ENCODE peak calls at places on chromosomes 3 and 15, in five cellular contexts. A, Y, E, V and L are unnamed samples.

GRCh38 chr3:155611456-155611855 is 133.4 kb downstream of the PLCH1 start:
- DNase-seq in E (no peak), Y (no peak), V (no peak), A (no peak), L (no peak)

GRCh38 chr3:168512802-168513201 is 417.1 kb upstream of the GOLIM4 start:
- DNase-seq in E (no peak), V (no peak), A (no peak), Y (no peak), L (no peak)

GRCh38 chr3:152405915-152406802 is 137.4 kb downstream of the MBNL1 start:
- DNase-seq in V (no peak), Y (no peak), A (no peak), E (peak; percentile 42), L (no peak)

GRCh38 chr15:88917764-88918163 is 4.6 kb upstream of the MFGE8 start:
- DNase-seq in E (no peak), V (no peak), Y (no peak), A (no peak), L (no peak)

GRCh38 chr3:775178-775885 is 317.5 kb upstream of the CNTN6 start:
- DNase-seq in E (no peak), V (no peak), A (no peak), Y (no peak), L (no peak)

GRCh38 chr3:52289747-52290595 is 2.3 kb downstream of the GLYCTK start:
- DNase-seq in E (no peak), Y (no peak), A (no peak), V (peak; percentile 40), L (no peak)

GRCh38 chr3:81931265-81931664 is 169.8 kb upstream of the GBE1 start:
- DNase-seq in V (no peak), A (no peak), E (no peak), Y (no peak), L (no peak)

GRCh38 chr3:7813412-7813811 is 688.2 kb upstream of the LMCD1 start:
- DNase-seq in E (no peak), V (no peak), A (no peak), Y (no peak), L (no peak)

GRCh38 chr3:171458857-171459129 is 1.4 kb downstream of the TNIK start:
- DNase-seq in E (no peak), A (no peak), Y (no peak), V (no peak), L (no peak)

GRCh38 chr15:45573961-45574629 is 13.1 kb upstream of the BLOC1S6 start:
- DNase-seq in Y (no peak), A (no peak), E (no peak), V (no peak), L (no peak)

GRCh38 chr3:168457973-168458539 is 362.3 kb upstream of the GOLIM4 start:
- DNase-seq in V (no peak), Y (no peak), E (no peak), A (no peak), L (no peak)

GRCh38 chr15:80233511-80234080 is 18.4 kb downstream of the CTXND1 start:
- DNase-seq in V (no peak), E (no peak), A (no peak), Y (no peak), L (no peak)

GRCh38 chr3:72487078-72487765 is 361.0 kb downstream of the SHQ1 start:
- DNase-seq in E (peak; percentile 71), Y (peak; percentile 58), A (peak; percentile 46), V (peak; percentile 84), L (peak; percentile 42)

GRCh38 chr15:96303503-96304054 is 26.9 kb upstream of the NR2F2 start:
- DNase-seq in Y (no peak), E (no peak), V (no peak), A (no peak), L (no peak)

GRCh38 chr3:187191271-187191670 is 6.0 kb upstream of the RTP1 start:
- DNase-seq in A (no peak), E (no peak), V (no peak), Y (no peak), L (no peak)

GRCh38 chr15:40150163-40150925 is 10.5 kb upstream of the BUB1B start:
- DNase-seq in V (no peak), A (no peak), Y (no peak), E (peak; percentile 26), L (no peak)

GRCh38 chr3:50583897-50584296 is 14.6 kb downstream of the HEMK1 start:
- DNase-seq in E (peak; percentile 48), V (peak; percentile 89), Y (peak; percentile 85), A (peak; percentile 90), L (peak; percentile 83)

GRCh38 chr3:48919215-48920138 is 835 bp downstream of the ARIH2 start:
- DNase-seq in Y (no peak), E (peak; percentile 44), A (peak; percentile 20), V (no peak), L (peak; percentile 44)

GRCh38 chr15:31300208-31300661 is 26.4 kb upstream of the KLF13 start:
- DNase-seq in A (no peak), Y (no peak), E (peak; percentile 3), V (no peak), L (peak; percentile 62)

DNA sequence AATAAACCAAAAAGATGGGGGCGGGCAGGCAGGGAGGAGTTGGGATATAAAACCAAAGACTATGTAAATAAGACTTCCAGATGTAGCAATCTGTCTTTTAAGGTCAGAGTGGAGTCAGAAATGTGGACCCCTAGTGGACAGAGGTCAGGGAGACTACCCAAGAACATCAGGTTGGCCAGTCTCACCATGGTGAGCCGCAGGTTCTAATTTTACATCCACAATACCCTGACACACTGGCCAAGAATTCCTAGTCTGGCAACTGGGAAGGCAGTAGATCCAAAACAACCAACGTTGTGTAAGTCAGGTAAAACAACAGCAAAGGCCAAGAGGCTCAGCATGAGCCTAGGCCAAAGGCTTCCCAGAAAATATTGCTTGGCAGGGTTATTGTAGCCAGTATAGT is 203.4 kb downstream of the FOXP1 start:
- DNase-seq in Y (no peak), E (no peak), V (no peak), A (no peak), L (no peak)
- TF ChIP-seq CTCF in Y (no peak), E (no peak), V (no peak), A (peak; percentile 30), L (no peak)

GRCh38 chr15:66700412-66700801 is 1.6 kb upstream of the SMAD6 start:
- DNase-seq in V (no peak), A (no peak), Y (no peak), E (no peak), L (no peak)

GRCh38 chr15:66696770-66697169 is 5.3 kb upstream of the SMAD6 start:
- DNase-seq in E (no peak), Y (no peak), A (no peak), V (no peak), L (no peak)

GRCh38 chr15:66698318-66698961 is 3.6 kb upstream of the SMAD6 start:
- DNase-seq in E (peak; percentile 82), V (peak; percentile 80), Y (peak; percentile 53), A (peak; percentile 66), L (peak; percentile 78)

GRCh38 chr15:66700802-66701421 is 1.1 kb upstream of the SMAD6 start:
- DNase-seq in Y (peak; percentile 96), V (peak; percentile 97), E (peak; percentile 97), A (peak; percentile 97), L (peak; percentile 97)

DNA sequence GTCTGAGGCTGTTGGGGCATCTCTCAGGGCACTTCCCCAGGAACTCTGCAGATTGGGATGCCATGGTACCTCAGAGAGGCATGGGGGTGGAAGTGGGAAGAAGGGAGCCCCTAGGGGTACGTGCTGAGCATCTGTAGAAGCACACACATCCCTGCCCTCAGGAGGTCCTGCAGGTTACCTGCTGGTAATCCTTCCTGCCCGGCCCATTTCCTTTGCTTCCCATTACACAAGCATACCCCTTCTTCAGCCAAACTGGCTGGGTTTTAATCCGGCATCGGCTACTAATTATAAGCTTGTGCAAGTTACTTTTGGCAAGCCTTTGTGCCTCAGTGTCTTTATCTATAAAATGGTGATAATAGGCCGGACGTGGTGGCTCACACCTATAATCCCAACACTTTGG is 3.1 kb upstream of the SMAD6 start:
- DNase-seq in E (no peak), A (no peak), V (no peak), Y (no peak), L (no peak)
- H3K27ac ChIP-seq in E (no peak overlapping the region), A (peak overlapping the region; percentile 66), V (no peak overlapping the region), Y (no peak overlapping the region), L (no peak overlapping the region)

GRCh38 chr3:120416868-120417267 is 33.9 kb downstream of the FSTL1 start:
- DNase-seq in V (no peak), E (peak; percentile 63), Y (no peak), A (no peak), L (no peak)
- H3K4me3 ChIP-seq in V (no peak overlapping the region), E (peak overlapping the region; percentile 28), Y (peak overlapping the region; percentile 4), A (peak overlapping the region; percentile 52), L (no peak overlapping the region)

GRCh38 chr3:194098872-194099183 is 37.1 kb upstream of the HES1 start:
- DNase-seq in V (no peak), Y (no peak), E (no peak), A (no peak), L (no peak)
- TF ChIP-seq CTCF in V (no peak), Y (no peak), E (no peak), A (no peak), L (no peak)

DNA sequence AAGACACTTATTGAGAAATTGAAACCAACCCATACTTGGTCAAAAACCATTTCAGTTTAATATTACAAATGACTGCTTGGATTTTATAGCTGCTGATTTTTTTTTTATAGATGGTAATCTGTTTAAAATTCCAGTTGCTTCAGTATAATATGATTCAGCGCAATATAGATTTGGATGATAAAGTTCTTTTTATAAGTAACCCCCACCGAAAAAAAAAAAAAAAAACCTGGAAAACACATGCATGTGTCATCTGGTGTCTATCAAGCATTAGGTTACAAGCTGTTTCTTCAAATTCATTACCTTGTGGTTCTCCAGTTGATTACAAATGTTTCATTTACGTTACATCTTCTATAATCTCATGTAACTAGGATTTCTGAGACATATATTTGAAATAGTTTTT is 356.6 kb upstream of the ROBO2 start:
- DNase-seq in A (no peak), E (no peak), V (no peak), Y (no peak), L (no peak)
- H3K27ac ChIP-seq in A (no peak overlapping the region), E (no peak overlapping the region), V (no peak overlapping the region), Y (no peak overlapping the region), L (no peak overlapping the region)

DNA sequence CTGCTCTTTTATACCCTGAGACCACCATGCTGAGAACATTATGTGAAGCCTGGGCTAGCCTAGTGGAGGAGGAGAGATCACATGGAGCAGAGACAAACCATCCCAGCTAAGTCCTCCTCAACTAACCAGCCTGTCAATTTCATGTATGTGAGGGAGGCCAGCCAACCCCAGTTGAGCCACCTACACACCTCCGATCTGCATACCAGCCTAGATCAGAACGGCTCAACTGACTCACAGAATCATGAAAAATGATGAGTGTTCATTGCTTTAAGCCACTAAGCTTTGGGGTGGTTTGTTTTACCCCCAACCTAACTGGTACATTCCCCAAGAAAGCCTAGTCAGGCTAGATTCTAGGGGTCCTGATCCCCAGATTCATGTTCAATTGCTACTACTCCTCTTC is 19.4 kb upstream of the CA12 start:
- DNase-seq in E (no peak), A (no peak), V (no peak), Y (no peak), L (no peak)
- H3K4me3 ChIP-seq in E (no peak overlapping the region), A (no peak overlapping the region), V (no peak overlapping the region), Y (no peak overlapping the region), L (no peak overlapping the region)